ENCODE peak calls at places on chromosomes 4 and X, in nine cellular contexts. H, P, F, Y, T, G, D, I and V are unnamed samples.

GRCh38 chr4:22491939-22492338 is 23.9 kb downstream of the ADGRA3 start:
- DNase-seq in G (no peak), T (no peak), I (no peak), Y (no peak), H (no peak), F (no peak), P (no peak), D (no peak), V (no peak)

GRCh38 chr4:11842620-11843263 is 414.0 kb upstream of the HS3ST1 start:
- DNase-seq in G (no peak), D (peak; percentile 5), T (no peak), Y (no peak), F (no peak), H (no peak), I (no peak), P (no peak), V (no peak)

GRCh38 chrX:69038188-69038587 is 127.1 kb downstream of the PJA1 start:
- DNase-seq in F (no peak), T (no peak), D (no peak), P (no peak), H (no peak), I (no peak), Y (no peak), G (no peak), V (no peak)

GRCh38 chr4:26916195-26916594 is 55.6 kb downstream of the STIM2 start:
- DNase-seq in G (no peak), F (no peak), Y (no peak), I (no peak), T (no peak), D (no peak), H (no peak), P (no peak), V (no peak)

GRCh38 chr4:118682928-118683327 is 2.3 kb upstream of the METTL14 start:
- DNase-seq in I (no peak), T (peak; percentile 14), H (no peak), G (peak; percentile 25), P (peak; percentile 74), Y (peak; percentile 31), F (peak; percentile 57), D (peak; percentile 33), V (peak; percentile 70)

GRCh38 chr4:73815145-73815544 is 21.3 kb upstream of the CXCL6 start:
- DNase-seq in G (no peak), Y (no peak), I (no peak), F (no peak), H (no peak), D (peak; percentile 77), P (peak; percentile 34), T (no peak), V (peak; percentile 78)

GRCh38 chr4:154982187-154983047 is 201.3 kb downstream of the RBM46 start:
- DNase-seq in H (peak; percentile 39), D (peak; percentile 57), T (peak; percentile 63), I (peak; percentile 23), P (peak; percentile 46), F (peak; percentile 65), Y (no peak), G (peak; percentile 43), V (peak; percentile 48)

GRCh38 chrX:57951666-57952319 is 41.5 kb upstream of the ZXDA start:
- DNase-seq in F (peak; percentile 93), H (no peak), P (peak; percentile 90), I (no peak), Y (no peak), G (no peak), T (peak; percentile 2), D (no peak), V (peak; percentile 1)

GRCh38 chrX:77622233-77622632 is 163.8 kb downstream of the ATRX start:
- DNase-seq in D (no peak), H (no peak), P (no peak), F (no peak), G (no peak), Y (no peak), T (no peak), I (no peak), V (no peak)

GRCh38 chrX:15073313-15073712 is 196.6 kb downstream of the ASB9 start:
- DNase-seq in G (no peak), P (no peak), D (no peak), Y (no peak), F (no peak), H (no peak), T (no peak), I (no peak), V (no peak)

GRCh38 chr4:83255584-83255983 is 29.0 kb downstream of the COQ2 start:
- DNase-seq in D (peak; percentile 12), G (peak; percentile 81), I (no peak), T (no peak), H (no peak), Y (no peak), P (no peak), F (no peak), V (no peak)

GRCh38 chr4:74374561-74375327 is 9.8 kb downstream of the EREG start:
- DNase-seq in F (no peak), Y (no peak), G (peak; percentile 95), I (peak; percentile 12), H (no peak), T (no peak), P (no peak), D (peak; percentile 98), V (peak; percentile 95)

GRCh38 chr4:109967798-109968520 is 55.3 kb downstream of the EGF start:
- DNase-seq in D (peak; percentile 96), Y (no peak), I (no peak), G (no peak), F (no peak), H (no peak), T (no peak), P (peak; percentile 50), V (peak; percentile 64)

GRCh38 chr4:87128006-87128705 is 92.3 kb downstream of the KLHL8 start:
- DNase-seq in G (no peak), Y (no peak), I (no peak), D (no peak), H (no peak), T (no peak), P (no peak), F (no peak), V (no peak)

GRCh38 chr4:85399270-85399669 is 75.7 kb upstream of the ARHGAP24 start:
- DNase-seq in P (no peak), T (peak; percentile 63), F (no peak), G (no peak), I (no peak), H (no peak), Y (no peak), D (no peak), V (no peak)

GRCh38 chrX:47230136-47230868 is 2.5 kb upstream of the USP11 start:
- DNase-seq in Y (no peak), H (no peak), I (no peak), P (no peak), T (no peak), D (no peak), F (no peak), G (no peak), V (no peak)

GRCh38 chr4:41061482-41062185 is 152.7 kb downstream of the APBB2 start:
- DNase-seq in F (no peak), D (no peak), I (no peak), P (no peak), H (no peak), G (no peak), T (no peak), Y (no peak), V (no peak)

GRCh38 chr4:87657525-87657924 is 7.4 kb downstream of the DMP1 start:
- DNase-seq in D (peak; percentile 89), H (no peak), F (no peak), T (no peak), P (no peak), G (peak; percentile 52), I (no peak), Y (no peak), V (no peak)

GRCh38 chr4:181957088-181957487 is 286.1 kb upstream of the TENM3 start:
- DNase-seq in G (no peak), Y (no peak), I (no peak), P (no peak), D (peak; percentile 17), F (no peak), T (no peak), H (no peak), V (no peak)

GRCh38 chr4:8273450-8273849 is 3.9 kb downstream of the HTRA3 start:
- DNase-seq in P (no peak), G (no peak), I (no peak), T (no peak), D (no peak), F (no peak), H (no peak), Y (no peak), V (no peak)

GRCh38 chr4:158809611-158810486 is 41.0 kb downstream of the FNIP2 start:
- DNase-seq in F (peak; percentile 80), D (peak; percentile 71), P (peak; percentile 91), G (peak; percentile 52), T (peak; percentile 63), Y (no peak), I (peak; percentile 5), H (peak; percentile 21), V (peak; percentile 85)

GRCh38 chrX:42495139-42495538 is 282.8 kb downstream of the PPP1R2C start:
- DNase-seq in I (peak; percentile 0), H (no peak), P (no peak), G (no peak), F (no peak), D (no peak), Y (no peak), T (no peak), V (no peak)

GRCh38 chrX:47579537-47579936 is 2.7 kb upstream of the TIMP1 start:
- DNase-seq in P (peak; percentile 43), G (peak; percentile 42), I (no peak), T (peak; percentile 52), F (no peak), H (peak; percentile 68), Y (no peak), D (peak; percentile 86), V (peak; percentile 55)

GRCh38 chrX:15245896-15246295 is 24.0 kb downstream of the ASB9 start:
- DNase-seq in G (no peak), Y (no peak), P (no peak), T (no peak), D (no peak), F (no peak), H (no peak), I (no peak), V (no peak)

GRCh38 chr4:68256284-68256683 is 10.8 kb upstream of the TMPRSS11B start:
- DNase-seq in Y (no peak), P (no peak), H (no peak), T (no peak), F (no peak), I (no peak), D (no peak), G (no peak), V (no peak)

GRCh38 chr4:118994030-118994429 is 105.4 kb downstream of the SYNPO2 start:
- DNase-seq in F (no peak), D (no peak), P (no peak), I (no peak), G (no peak), T (no peak), Y (no peak), H (no peak), V (no peak)

GRCh38 chr4:26325191-26325590 is 4.4 kb downstream of the RBPJ start:
- DNase-seq in H (no peak), T (peak; percentile 68), D (peak; percentile 63), P (peak; percentile 46), Y (peak; percentile 24), G (peak; percentile 31), F (peak; percentile 77), I (no peak), V (peak; percentile 45)

GRCh38 chrX:35890699-35891098 is 28.8 kb upstream of the CFAP47 start:
- DNase-seq in D (peak; percentile 48), Y (peak; percentile 25), T (peak; percentile 21), P (peak; percentile 76), I (no peak), H (peak; percentile 16), F (peak; percentile 76), G (peak; percentile 79), V (peak; percentile 66)